ENCODE peak calls at places on chromosomes 2 and 18, in six cellular contexts. One of them, this sample, is unnamed.

GRCh38 chr18:76426738-76427305 is 68.2 kb downstream of the ZNF516 start:
- DNase-seq in NCI-H69: no peak
- DNase-seq in adrenal gland: peak
- DNase-seq in body of pancreas: no peak
- DNase-seq in NCI-H1105: no peak
- DNase-seq in epithelial cell of esophagus: peak
- DNase-seq in this sample: peak

GRCh38 chr2:8761529-8762164 is 75.8 kb downstream of the KIDINS220 start:
- DNase-seq in epithelial cell of esophagus: peak
- DNase-seq in body of pancreas: no peak
- DNase-seq in NCI-H1105: peak
- DNase-seq in NCI-H69: peak
- DNase-seq in adrenal gland: no peak
- DNase-seq in this sample: peak

GRCh38 chr18:65983750-65984149 is 232.9 kb downstream of the CDH7 start:
- DNase-seq in epithelial cell of esophagus: peak
- DNase-seq in NCI-H1105: no peak
- DNase-seq in body of pancreas: no peak
- DNase-seq in NCI-H69: peak
- DNase-seq in adrenal gland: no peak
- DNase-seq in this sample: no peak

GRCh38 chr2:15721411-15722094 is 129.9 kb downstream of the DDX1 start:
- DNase-seq in adrenal gland: no peak
- DNase-seq in NCI-H69: no peak
- DNase-seq in epithelial cell of esophagus: no peak
- DNase-seq in NCI-H1105: no peak
- DNase-seq in body of pancreas: no peak
- DNase-seq in this sample: no peak

GRCh38 chr2:62724886-62725711 is 19.6 kb downstream of the EHBP1 start:
- DNase-seq in NCI-H1105: no peak
- DNase-seq in NCI-H69: peak
- DNase-seq in body of pancreas: peak
- DNase-seq in adrenal gland: no peak
- DNase-seq in epithelial cell of esophagus: peak
- DNase-seq in this sample: no peak

GRCh38 chr2:239932881-239933735 is 92.0 kb downstream of the NDUFA10 start:
- DNase-seq in epithelial cell of esophagus: no peak
- DNase-seq in body of pancreas: no peak
- DNase-seq in NCI-H69: no peak
- DNase-seq in adrenal gland: peak
- DNase-seq in NCI-H1105: no peak
- DNase-seq in this sample: no peak

GRCh38 chr18:4453712-4454547 is 1.2 kb downstream of the DLGAP1 start:
- DNase-seq in epithelial cell of esophagus: no peak
- DNase-seq in body of pancreas: peak
- DNase-seq in adrenal gland: no peak
- DNase-seq in NCI-H1105: no peak
- DNase-seq in NCI-H69: peak
- DNase-seq in this sample: no peak

GRCh38 chr2:29921560-29921915 is at the start of gene ALK:
- DNase-seq in epithelial cell of esophagus: peak
- DNase-seq in NCI-H1105: peak
- DNase-seq in adrenal gland: peak
- DNase-seq in NCI-H69: peak
- DNase-seq in body of pancreas: peak
- DNase-seq in this sample: peak

GRCh38 chr18:27717250-27717649 is 459.7 kb downstream of the CDH2 start:
- DNase-seq in NCI-H69: no peak
- DNase-seq in epithelial cell of esophagus: no peak
- DNase-seq in adrenal gland: no peak
- DNase-seq in NCI-H1105: no peak
- DNase-seq in body of pancreas: no peak
- DNase-seq in this sample: no peak

GRCh38 chr2:237860273-237860935 is 981 bp downstream of the RAMP1 start:
- DNase-seq in body of pancreas: peak
- DNase-seq in epithelial cell of esophagus: no peak
- DNase-seq in NCI-H1105: no peak
- DNase-seq in NCI-H69: no peak
- DNase-seq in adrenal gland: no peak
- DNase-seq in this sample: no peak

GRCh38 chr18:3652380-3653262 is 202.6 kb downstream of the TGIF1 start:
- DNase-seq in epithelial cell of esophagus: peak
- DNase-seq in body of pancreas: peak
- DNase-seq in NCI-H69: peak
- DNase-seq in adrenal gland: peak
- DNase-seq in NCI-H1105: no peak
- DNase-seq in this sample: peak

GRCh38 chr2:65639156-65639876 is 206.9 kb upstream of the SPRED2 start:
- DNase-seq in epithelial cell of esophagus: peak
- DNase-seq in body of pancreas: no peak
- DNase-seq in NCI-H1105: no peak
- DNase-seq in NCI-H69: peak
- DNase-seq in adrenal gland: no peak
- DNase-seq in this sample: peak

GRCh38 chr18:77141401-77142118 is 9.0 kb upstream of the MBP start:
- DNase-seq in NCI-H69: peak
- DNase-seq in epithelial cell of esophagus: no peak
- DNase-seq in body of pancreas: no peak
- DNase-seq in adrenal gland: no peak
- DNase-seq in NCI-H1105: no peak
- DNase-seq in this sample: no peak

GRCh38 chr2:9170458-9171130 is 36.0 kb upstream of the ASAP2 start:
- DNase-seq in NCI-H1105: no peak
- DNase-seq in adrenal gland: no peak
- DNase-seq in body of pancreas: no peak
- DNase-seq in NCI-H69: no peak
- DNase-seq in epithelial cell of esophagus: peak
- DNase-seq in this sample: peak

GRCh38 chr2:76330865-76331264 is 620.1 kb upstream of the GCFC2 start:
- DNase-seq in epithelial cell of esophagus: no peak
- DNase-seq in NCI-H1105: no peak
- DNase-seq in NCI-H69: no peak
- DNase-seq in adrenal gland: no peak
- DNase-seq in body of pancreas: no peak
- DNase-seq in this sample: no peak

GRCh38 chr18:2409906-2410305 is 161.4 kb downstream of the METTL4 start:
- DNase-seq in epithelial cell of esophagus: peak
- DNase-seq in adrenal gland: no peak
- DNase-seq in NCI-H1105: no peak
- DNase-seq in body of pancreas: no peak
- DNase-seq in NCI-H69: no peak
- DNase-seq in this sample: no peak

GRCh38 chr2:207929923-207930322 is 95.4 kb downstream of the PLEKHM3 start:
- DNase-seq in NCI-H1105: no peak
- DNase-seq in NCI-H69: peak
- DNase-seq in adrenal gland: no peak
- DNase-seq in body of pancreas: no peak
- DNase-seq in epithelial cell of esophagus: no peak
- DNase-seq in this sample: no peak

GRCh38 chr2:108938069-108938710 is 50.8 kb downstream of the EDAR start:
- DNase-seq in epithelial cell of esophagus: no peak
- DNase-seq in adrenal gland: no peak
- DNase-seq in NCI-H1105: no peak
- DNase-seq in NCI-H69: no peak
- DNase-seq in body of pancreas: no peak
- DNase-seq in this sample: no peak

GRCh38 chr2:23900133-23900926 is 26.6 kb downstream of the ATAD2B start:
- DNase-seq in NCI-H1105: no peak
- DNase-seq in NCI-H69: no peak
- DNase-seq in body of pancreas: no peak
- DNase-seq in adrenal gland: no peak
- DNase-seq in epithelial cell of esophagus: peak
- DNase-seq in this sample: peak

GRCh38 chr18:8283901-8284585 is 325.2 kb upstream of the RAB12 start:
- DNase-seq in NCI-H1105: no peak
- DNase-seq in body of pancreas: no peak
- DNase-seq in NCI-H69: peak
- DNase-seq in epithelial cell of esophagus: no peak
- DNase-seq in adrenal gland: no peak
- DNase-seq in this sample: no peak

GRCh38 chr2:222610746-222611145 is 45.1 kb downstream of the FARSB start:
- DNase-seq in epithelial cell of esophagus: peak
- DNase-seq in body of pancreas: no peak
- DNase-seq in NCI-H69: no peak
- DNase-seq in adrenal gland: no peak
- DNase-seq in NCI-H1105: no peak
- DNase-seq in this sample: no peak

GRCh38 chr2:203534486-203535077 is 519 bp downstream of the RAPH1 start:
- DNase-seq in NCI-H69: peak
- DNase-seq in adrenal gland: no peak
- DNase-seq in NCI-H1105: no peak
- DNase-seq in body of pancreas: no peak
- DNase-seq in epithelial cell of esophagus: peak
- DNase-seq in this sample: peak

This sample was measured in kidney tubule cell.